ENCODE peak calls at places on chromosomes 4 and X, in five cellular contexts. One of them, this sample, is unnamed.

GRCh38 chr4:81499840-81500239 is 28.1 kb upstream of the RASGEF1B start:
- DNase-seq in HCT116: no peak
- DNase-seq in choroid plexus epithelial cell: no peak
- DNase-seq in bronchial epithelial cell: no peak
- DNase-seq in CD4-positive, alpha-beta T cell: no peak
- DNase-seq in this sample: no peak

GRCh38 chr4:5572114-5572513 is 136.2 kb downstream of the EVC2 start:
- DNase-seq in HCT116: no peak
- DNase-seq in choroid plexus epithelial cell: no peak
- DNase-seq in bronchial epithelial cell: no peak
- DNase-seq in CD4-positive, alpha-beta T cell: no peak
- DNase-seq in this sample: no peak

GRCh38 chr4:6087669-6088068 is 69.4 kb upstream of the C4orf50 start:
- DNase-seq in HCT116: peak; percentile 51
- DNase-seq in choroid plexus epithelial cell: peak; percentile 26
- DNase-seq in bronchial epithelial cell: peak; percentile 7
- DNase-seq in CD4-positive, alpha-beta T cell: no peak
- DNase-seq in this sample: no peak

GRCh38 chr4:113474017-113474416 is 287.5 kb downstream of the CAMK2D start:
- DNase-seq in HCT116: peak; percentile 72
- DNase-seq in choroid plexus epithelial cell: peak; percentile 93
- DNase-seq in bronchial epithelial cell: peak; percentile 99
- DNase-seq in CD4-positive, alpha-beta T cell: no peak
- DNase-seq in this sample: no peak

GRCh38 chr4:78056265-78057129 is 626 bp upstream of the FRAS1 start:
- DNase-seq in HCT116: peak; percentile 93
- DNase-seq in choroid plexus epithelial cell: peak; percentile 72
- DNase-seq in bronchial epithelial cell: peak; percentile 67
- DNase-seq in CD4-positive, alpha-beta T cell: no peak
- DNase-seq in this sample: peak; percentile 65

GRCh38 chrX:39688576-39689373 is 409.0 kb downstream of the BCOR start:
- DNase-seq in HCT116: no peak
- DNase-seq in choroid plexus epithelial cell: no peak
- DNase-seq in bronchial epithelial cell: peak; percentile 5
- DNase-seq in CD4-positive, alpha-beta T cell: peak; percentile 32
- DNase-seq in this sample: peak; percentile 30

GRCh38 chr4:98601719-98602118 is 56.7 kb downstream of the TSPAN5 start:
- DNase-seq in HCT116: no peak
- DNase-seq in choroid plexus epithelial cell: peak; percentile 66
- DNase-seq in bronchial epithelial cell: peak; percentile 86
- DNase-seq in CD4-positive, alpha-beta T cell: no peak
- DNase-seq in this sample: no peak

GRCh38 chr4:4856071-4857000 is 3.1 kb upstream of the MSX1 start:
- DNase-seq in HCT116: no peak
- DNase-seq in choroid plexus epithelial cell: no peak
- DNase-seq in bronchial epithelial cell: no peak
- DNase-seq in CD4-positive, alpha-beta T cell: no peak
- DNase-seq in this sample: peak; percentile 36

GRCh38 chr4:119623025-119623424 is 5.6 kb downstream of the PDE5A start:
- DNase-seq in HCT116: no peak
- DNase-seq in choroid plexus epithelial cell: peak; percentile 73
- DNase-seq in bronchial epithelial cell: peak; percentile 38
- DNase-seq in CD4-positive, alpha-beta T cell: no peak
- DNase-seq in this sample: no peak

GRCh38 chr4:53804719-53805118 is 213.4 kb upstream of the LNX1 start:
- DNase-seq in HCT116: peak; percentile 24
- DNase-seq in choroid plexus epithelial cell: peak; percentile 36
- DNase-seq in bronchial epithelial cell: peak; percentile 37
- DNase-seq in CD4-positive, alpha-beta T cell: no peak
- DNase-seq in this sample: peak; percentile 43
- TF ChIP-seq CTCF in HCT116: peak; percentile 71
- TF ChIP-seq CTCF in choroid plexus epithelial cell: peak; percentile 52
- TF ChIP-seq CTCF in bronchial epithelial cell: peak; percentile 73
- TF ChIP-seq CTCF in CD4-positive, alpha-beta T cell: no peak
- TF ChIP-seq CTCF in this sample: peak; percentile 40

GRCh38 chrX:101491943-101492342 is 6.7 kb downstream of the ARMCX4 start:
- DNase-seq in HCT116: no peak
- DNase-seq in choroid plexus epithelial cell: no peak
- DNase-seq in bronchial epithelial cell: no peak
- DNase-seq in CD4-positive, alpha-beta T cell: no peak
- DNase-seq in this sample: no peak
- TF ChIP-seq CTCF in HCT116: no peak
- TF ChIP-seq CTCF in choroid plexus epithelial cell: no peak
- TF ChIP-seq CTCF in bronchial epithelial cell: no peak
- TF ChIP-seq CTCF in CD4-positive, alpha-beta T cell: no peak
- TF ChIP-seq CTCF in this sample: no peak

GRCh38 chrX:108297290-108297689 is 140.9 kb downstream of the COL4A6 start:
- DNase-seq in HCT116: no peak
- DNase-seq in choroid plexus epithelial cell: no peak
- DNase-seq in bronchial epithelial cell: no peak
- DNase-seq in CD4-positive, alpha-beta T cell: no peak
- DNase-seq in this sample: no peak

DNA sequence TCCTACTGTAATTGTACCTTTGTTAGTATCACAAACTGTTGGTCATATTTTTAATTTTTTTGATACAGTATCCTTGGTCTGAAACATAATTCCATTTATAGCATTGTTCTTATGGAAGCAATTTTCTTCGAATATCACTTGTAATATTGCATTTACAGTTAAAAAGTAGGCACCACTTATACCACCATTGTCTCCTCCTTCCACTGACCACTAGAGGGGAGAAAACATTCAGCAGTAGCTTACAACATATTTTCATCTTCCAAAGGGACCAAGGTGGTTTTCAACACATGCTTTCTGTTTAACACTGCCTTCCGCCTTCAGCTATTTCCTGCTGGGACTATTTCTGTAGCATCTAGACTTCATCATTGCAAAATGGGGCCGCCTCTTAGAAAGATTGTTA is 146.2 kb downstream of the COL4A6 start:
- DNase-seq in HCT116: no peak
- DNase-seq in choroid plexus epithelial cell: no peak
- DNase-seq in bronchial epithelial cell: no peak
- DNase-seq in CD4-positive, alpha-beta T cell: no peak
- DNase-seq in this sample: no peak
- TF ChIP-seq CTCF in HCT116: peak; percentile 12
- TF ChIP-seq CTCF in choroid plexus epithelial cell: no peak
- TF ChIP-seq CTCF in bronchial epithelial cell: no peak
- TF ChIP-seq CTCF in CD4-positive, alpha-beta T cell: no peak
- TF ChIP-seq CTCF in this sample: no peak

GRCh38 chr4:131093303-131093702 is 1997.4 kb downstream of the C4orf33 start:
- DNase-seq in HCT116: no peak
- DNase-seq in choroid plexus epithelial cell: no peak
- DNase-seq in bronchial epithelial cell: peak; percentile 44
- DNase-seq in CD4-positive, alpha-beta T cell: no peak
- DNase-seq in this sample: no peak

GRCh38 chr4:131091896-131092295 is 1995.9 kb downstream of the C4orf33 start:
- DNase-seq in HCT116: peak; percentile 48
- DNase-seq in choroid plexus epithelial cell: peak; percentile 67
- DNase-seq in bronchial epithelial cell: peak; percentile 38
- DNase-seq in CD4-positive, alpha-beta T cell: no peak
- DNase-seq in this sample: peak; percentile 3
- TF ChIP-seq CTCF in HCT116: peak; percentile 63
- TF ChIP-seq CTCF in choroid plexus epithelial cell: peak; percentile 54
- TF ChIP-seq CTCF in bronchial epithelial cell: peak; percentile 15
- TF ChIP-seq CTCF in CD4-positive, alpha-beta T cell: no peak
- TF ChIP-seq CTCF in this sample: no peak

GRCh38 chrX:8728932-8729331 is 3.0 kb downstream of the ANOS1 start:
- DNase-seq in HCT116: no peak
- DNase-seq in choroid plexus epithelial cell: no peak
- DNase-seq in bronchial epithelial cell: no peak
- DNase-seq in CD4-positive, alpha-beta T cell: no peak
- DNase-seq in this sample: no peak

GRCh38 chrX:8721536-8721935 is 10.4 kb downstream of the ANOS1 start:
- DNase-seq in HCT116: no peak
- DNase-seq in choroid plexus epithelial cell: no peak
- DNase-seq in bronchial epithelial cell: no peak
- DNase-seq in CD4-positive, alpha-beta T cell: no peak
- DNase-seq in this sample: no peak

GRCh38 chrX:8726031-8726652 is 5.8 kb downstream of the ANOS1 start:
- DNase-seq in HCT116: no peak
- DNase-seq in choroid plexus epithelial cell: peak; percentile 8
- DNase-seq in bronchial epithelial cell: peak; percentile 73
- DNase-seq in CD4-positive, alpha-beta T cell: no peak
- DNase-seq in this sample: no peak

GRCh38 chrX:8724176-8724757 is 7.7 kb downstream of the ANOS1 start:
- DNase-seq in HCT116: no peak
- DNase-seq in choroid plexus epithelial cell: peak; percentile 1
- DNase-seq in bronchial epithelial cell: no peak
- DNase-seq in CD4-positive, alpha-beta T cell: no peak
- DNase-seq in this sample: no peak
- TF ChIP-seq CTCF in HCT116: no peak
- TF ChIP-seq CTCF in choroid plexus epithelial cell: peak; percentile 16
- TF ChIP-seq CTCF in bronchial epithelial cell: peak; percentile 17
- TF ChIP-seq CTCF in CD4-positive, alpha-beta T cell: no peak
- TF ChIP-seq CTCF in this sample: no peak